ENCODE peak calls at places on chromosomes 2 and 18, in six cellular contexts. W, E, U, Q, I and L are unnamed samples.

GRCh38 chr2:64634338-64635267 is 19.1 kb downstream of the SERTAD2 start:
- DNase-seq in W (no peak), E (peak), U (no peak), Q (no peak), I (no peak), L (peak)

GRCh38 chr2:88016948-88017779 is 817 bp upstream of the RNU2-63P start:
- DNase-seq in W (no peak), E (no peak), U (peak), Q (peak), I (peak), L (no peak)

GRCh38 chr2:142741764-142742269 is 135.6 kb upstream of the KYNU start:
- DNase-seq in W (no peak), E (peak), U (no peak), Q (no peak), I (no peak), L (peak)

GRCh38 chr2:195363496-195363895 is 293.5 kb upstream of the SLC39A10 start:
- DNase-seq in W (no peak), E (peak), U (peak), Q (no peak), I (no peak), L (peak)

GRCh38 chr2:11580697-11581096 is 46.9 kb downstream of the GREB1 start:
- DNase-seq in W (no peak), E (no peak), U (no peak), Q (no peak), I (no peak), L (no peak)

GRCh38 chr2:179454443-179455218 is 190.0 kb upstream of the SESTD1 start:
- DNase-seq in W (no peak), E (peak), U (peak), Q (no peak), I (no peak), L (peak)

GRCh38 chr18:45619062-45619825 is 4.0 kb downstream of the SLC14A2 start:
- DNase-seq in W (no peak), E (peak), U (no peak), Q (no peak), I (no peak), L (peak)

GRCh38 chr2:235162544-235163197 is 210.9 kb downstream of the SH3BP4 start:
- DNase-seq in W (no peak), E (peak), U (no peak), Q (no peak), I (no peak), L (peak)

GRCh38 chr18:37483221-37483971 is 82.2 kb downstream of the CELF4 start:
- DNase-seq in W (no peak), E (peak), U (no peak), Q (no peak), I (peak), L (peak)

GRCh38 chr2:16870677-16871076 is 205.0 kb upstream of the CYRIA start:
- DNase-seq in W (no peak), E (no peak), U (no peak), Q (no peak), I (no peak), L (no peak)

GRCh38 chr2:128321784-128322650 is 3.3 kb upstream of the HS6ST1 start:
- DNase-seq in W (peak), E (peak), U (peak), Q (peak), I (peak), L (peak)

GRCh38 chr2:24970483-24971299 is 1.1 kb downstream of the DNAJC27 start:
- DNase-seq in W (no peak), E (peak), U (no peak), Q (no peak), I (no peak), L (peak)

GRCh38 chr2:177172034-177172880 is 40.3 kb upstream of the HNRNPA3 start:
- DNase-seq in W (no peak), E (peak), U (peak), Q (no peak), I (no peak), L (peak)

GRCh38 chr2:137828624-137829023 is 135.6 kb upstream of the HNMT start:
- DNase-seq in W (no peak), E (no peak), U (no peak), Q (no peak), I (no peak), L (no peak)

GRCh38 chr2:2109186-2109585 is 221.9 kb downstream of the MYT1L start:
- DNase-seq in W (no peak), E (no peak), U (no peak), Q (no peak), I (no peak), L (no peak)

GRCh38 chr2:33210626-33211025 is 263.9 kb downstream of the LTBP1 start:
- DNase-seq in W (no peak), E (peak), U (peak), Q (no peak), I (peak), L (peak)

GRCh38 chr2:85933753-85934594 is 45.2 kb upstream of the ST3GAL5 start:
- DNase-seq in W (no peak), E (peak), U (peak), Q (no peak), I (no peak), L (peak)

GRCh38 chr2:105600949-105601708 is 143.6 kb upstream of the NCK2 start:
- DNase-seq in W (no peak), E (no peak), U (no peak), Q (no peak), I (no peak), L (no peak)

GRCh38 chr2:200482194-200482593 is 27.7 kb downstream of the KCTD18 start:
- DNase-seq in W (no peak), E (no peak), U (no peak), Q (no peak), I (no peak), L (no peak)

GRCh38 chr2:39733070-39733674 is 45.9 kb downstream of the THUMPD2 start:
- DNase-seq in W (no peak), E (peak), U (no peak), Q (no peak), I (no peak), L (peak)

GRCh38 chr18:3061581-3062416 is 48.9 kb upstream of the LPIN2 start:
- DNase-seq in W (peak), E (no peak), U (no peak), Q (no peak), I (no peak), L (no peak)

GRCh38 chr2:176085120-176085788 is 1.5 kb upstream of the EVX2 start:
- DNase-seq in W (no peak), E (no peak), U (no peak), Q (no peak), I (no peak), L (no peak)

GRCh38 chr2:83584674-83585073 is 874.4 kb downstream of the SUCLG1 start:
- DNase-seq in W (no peak), E (peak), U (no peak), Q (no peak), I (no peak), L (no peak)

GRCh38 chr2:240604291-240604938 is 17.9 kb downstream of the CAPN10 start:
- DNase-seq in W (peak), E (peak), U (peak), Q (no peak), I (peak), L (peak)

GRCh38 chr18:79410171-79410641 is 14.5 kb downstream of the NFATC1 start:
- DNase-seq in W (peak), E (no peak), U (no peak), Q (no peak), I (no peak), L (no peak)

GRCh38 chr2:23639406-23639982 is 254.5 kb downstream of the KLHL29 start:
- DNase-seq in W (no peak), E (peak), U (no peak), Q (no peak), I (no peak), L (no peak)

GRCh38 chr2:239286901-239287300 is 113.9 kb downstream of the HDAC4 start:
- DNase-seq in W (no peak), E (no peak), U (no peak), Q (no peak), I (no peak), L (no peak)

GRCh38 chr2:88606371-88607030 is 20.8 kb downstream of the EIF2AK3 start:
- DNase-seq in W (no peak), E (no peak), U (no peak), Q (no peak), I (no peak), L (no peak)

GRCh38 chr2:168944065-168944464 is 43.0 kb downstream of the G6PC2 start:
- DNase-seq in W (no peak), E (no peak), U (no peak), Q (no peak), I (peak), L (no peak)

GRCh38 chr2:241295326-241296095 is 20.0 kb downstream of the HDLBP start:
- DNase-seq in W (no peak), E (peak), U (no peak), Q (no peak), I (no peak), L (peak)

GRCh38 chr2:53740170-53740569 is 27.4 kb upstream of the CHAC2 start:
- DNase-seq in W (no peak), E (peak), U (no peak), Q (peak), I (no peak), L (peak)

GRCh38 chr18:39596891-39597290 is 2031.3 kb upstream of the CELF4 start:
- DNase-seq in W (no peak), E (no peak), U (no peak), Q (no peak), I (no peak), L (no peak)

GRCh38 chr18:3466051-3466450 is 16.1 kb downstream of the TGIF1 start:
- DNase-seq in W (no peak), E (peak), U (peak), Q (no peak), I (no peak), L (peak)